ENCODE peak calls at places on chromosomes 6 and 20, in seven cellular contexts. W, T, M, H, P, I and R are unnamed samples.

GRCh38 chr6:53528107-53528506 is 16.8 kb downstream of the GCLC start:
- DNase-seq in W (no peak), T (no peak), M (no peak), H (no peak), P (no peak), I (no peak), R (no peak)

GRCh38 chr6:89566930-89567634 is 71.5 kb downstream of the LYRM2 start:
- DNase-seq in W (peak), T (no peak), M (peak), H (no peak), P (no peak), I (no peak), R (no peak)

GRCh38 chr20:48736231-48736630 is 91.6 kb downstream of the PREX1 start:
- DNase-seq in W (no peak), T (no peak), M (no peak), H (no peak), P (no peak), I (no peak), R (no peak)

GRCh38 chr6:231779-232178 is 60.5 kb upstream of the DUSP22 start:
- DNase-seq in W (no peak), T (no peak), M (no peak), H (no peak), P (no peak), I (no peak), R (no peak)

GRCh38 chr6:154613137-154613676 is 102.7 kb upstream of the CNKSR3 start:
- DNase-seq in W (peak), T (no peak), M (peak), H (peak), P (no peak), I (peak), R (peak)

GRCh38 chr6:29011276-29011734 is 6.2 kb upstream of the ZNF311 start:
- DNase-seq in W (peak), T (peak), M (peak), H (peak), P (peak), I (peak), R (no peak)

GRCh38 chr20:51624157-51624731 is 81.7 kb upstream of the NFATC2 start:
- DNase-seq in W (peak), T (peak), M (peak), H (peak), P (peak), I (peak), R (no peak)

GRCh38 chr20:47740225-47741184 is 44.8 kb downstream of the SULF2 start:
- DNase-seq in W (no peak), T (no peak), M (no peak), H (no peak), P (no peak), I (peak), R (no peak)

GRCh38 chr20:47790032-47790965 is 5.0 kb upstream of the SULF2 start:
- DNase-seq in W (peak), T (no peak), M (peak), H (peak), P (no peak), I (peak), R (no peak)

GRCh38 chr6:83092756-83093399 is 25.4 kb downstream of the DOP1A start:
- DNase-seq in W (no peak), T (no peak), M (peak), H (peak), P (no peak), I (peak), R (no peak)

GRCh38 chr20:52207020-52207810 is 15.6 kb upstream of the ZFP64 start:
- DNase-seq in W (no peak), T (no peak), M (peak), H (no peak), P (no peak), I (no peak), R (no peak)

DNA sequence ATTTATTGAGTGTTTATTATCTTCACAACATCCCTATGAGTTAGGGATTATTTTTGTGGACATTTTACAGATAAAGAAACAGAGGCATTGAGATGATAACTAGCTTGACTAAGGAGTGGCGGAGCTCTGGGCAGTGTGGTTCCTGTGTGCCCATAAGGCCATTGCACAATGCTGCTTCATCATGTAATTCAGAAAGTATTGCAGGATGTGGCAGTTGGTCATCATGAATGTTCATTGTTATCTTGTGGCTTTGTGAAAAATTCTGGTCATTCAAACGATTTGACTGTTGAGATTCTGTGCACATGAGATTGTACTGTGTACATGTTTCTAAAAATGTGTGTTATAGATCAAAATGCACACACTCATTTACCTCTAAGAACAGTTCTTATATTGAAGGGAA is 150.8 kb downstream of the ESR1 start:
- DNase-seq in W (peak), T (no peak), M (peak), H (peak), P (no peak), I (peak), R (no peak)
- TF ChIP-seq CTCF in W (no peak), T (no peak), M (no peak), H (no peak), P (no peak), I (no peak), R (no peak)

GRCh38 chr6:16836186-16836981 is 75.1 kb upstream of the ATXN1 start:
- DNase-seq in W (no peak), T (peak), M (peak), H (peak), P (no peak), I (no peak), R (no peak)
- H3K4me3 ChIP-seq in W (no peak), T (no peak), M (peak), H (no peak), P (no peak), I (no peak), R (no peak)

GRCh38 chr6:30260036-30260504 is 46.9 kb upstream of the TRIM26 start:
- DNase-seq in W (no peak), T (no peak), M (no peak), H (no peak), P (no peak), I (peak), R (no peak)

GRCh38 chr6:30258204-30258603 is 45.0 kb upstream of the TRIM26 start:
- DNase-seq in W (no peak), T (no peak), M (no peak), H (no peak), P (no peak), I (no peak), R (no peak)

GRCh38 chr6:30264731-30265130 is 51.5 kb upstream of the TRIM26 start:
- DNase-seq in W (no peak), T (no peak), M (peak), H (no peak), P (no peak), I (no peak), R (no peak)

GRCh38 chr6:30263734-30264133 is 50.5 kb upstream of the TRIM26 start:
- DNase-seq in W (no peak), T (no peak), M (peak), H (peak), P (no peak), I (peak), R (no peak)

GRCh38 chr6:30259140-30260035 is 46.2 kb upstream of the TRIM26 start:
- DNase-seq in W (peak), T (peak), M (peak), H (peak), P (peak), I (peak), R (peak)
- TF ChIP-seq CTCF in W (peak), T (peak), M (peak), H (peak), P (peak), I (peak), R (peak)

DNA sequence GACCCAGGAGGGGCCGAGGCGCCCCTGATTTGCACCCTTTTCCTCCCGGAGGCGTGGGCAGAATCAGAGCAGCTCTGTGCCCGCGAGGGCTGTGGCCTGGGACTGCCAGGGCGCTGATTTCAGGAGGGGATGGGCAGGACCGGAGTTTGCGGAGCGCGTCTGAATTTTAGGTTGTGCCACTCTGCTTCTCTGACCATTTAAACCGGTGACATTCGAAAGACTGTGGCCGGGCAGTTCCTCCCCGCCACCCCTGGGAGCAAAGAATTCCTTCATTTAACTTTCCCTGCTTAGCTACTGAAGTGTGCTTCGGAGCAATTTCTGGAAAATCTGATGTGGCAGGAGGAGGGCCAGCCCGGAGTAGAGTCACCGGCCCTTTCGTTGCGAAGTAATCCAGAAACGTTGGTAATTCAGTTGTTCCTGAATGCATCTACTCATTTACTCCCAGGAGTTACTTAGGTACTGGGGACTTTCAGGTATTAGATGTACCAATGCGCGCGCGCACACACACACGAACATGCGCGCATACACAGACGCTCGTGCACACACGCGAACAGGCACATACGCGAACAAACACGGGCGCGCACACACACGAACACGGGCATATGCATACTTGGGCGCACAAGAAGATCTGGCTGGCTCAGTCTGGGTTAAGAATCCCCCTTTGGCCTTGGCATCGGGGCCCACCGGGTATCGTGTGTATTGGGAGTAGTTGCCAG is 576 bp downstream of the CCDC170 start:
- DNase-seq in W (peak), T (peak), M (peak), H (peak), P (peak), I (peak), R (no peak)
- H3K4me3 ChIP-seq in W (peak), T (peak), M (peak), H (peak), P (peak), I (peak), R (peak)

GRCh38 chr20:10408427-10408826 is 25.6 kb downstream of the MKKS start:
- DNase-seq in W (no peak), T (no peak), M (no peak), H (no peak), P (no peak), I (no peak), R (no peak)

GRCh38 chr20:10414982-10415650 is 18.9 kb downstream of the MKKS start:
- DNase-seq in W (no peak), T (no peak), M (peak), H (no peak), P (no peak), I (peak), R (no peak)

GRCh38 chr20:10411673-10412072 is 22.3 kb downstream of the MKKS start:
- DNase-seq in W (no peak), T (no peak), M (no peak), H (no peak), P (no peak), I (no peak), R (no peak)

GRCh38 chr20:10412591-10413408 is 21.2 kb downstream of the MKKS start:
- DNase-seq in W (no peak), T (no peak), M (peak), H (peak), P (no peak), I (peak), R (no peak)
- TF ChIP-seq CTCF in W (peak), T (no peak), M (peak), H (peak), P (no peak), I (peak), R (peak)

DNA sequence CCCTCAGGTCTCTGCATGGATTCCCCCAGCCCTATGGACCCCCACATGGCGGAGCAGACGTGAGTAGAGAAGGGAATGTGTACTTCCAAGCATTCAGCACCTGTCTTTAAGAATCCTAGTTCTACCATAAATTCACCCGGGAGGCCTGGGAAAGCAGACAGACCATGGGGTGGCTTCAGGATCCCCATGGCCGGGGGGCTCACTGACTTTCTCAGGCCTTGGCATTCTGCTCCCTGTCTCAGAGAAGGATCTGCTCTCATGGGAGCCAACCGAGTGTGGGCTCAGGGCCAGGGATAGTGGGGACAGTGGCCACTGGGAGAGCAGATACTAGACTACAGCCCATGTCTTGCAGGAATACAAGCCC is 2.3 kb downstream of the CDC25B start:
- DNase-seq in W (no peak), T (no peak), M (no peak), H (no peak), P (no peak), I (no peak), R (no peak)
- H3K4me3 ChIP-seq in W (peak), T (no peak), M (peak), H (peak), P (no peak), I (no peak), R (no peak)

DNA sequence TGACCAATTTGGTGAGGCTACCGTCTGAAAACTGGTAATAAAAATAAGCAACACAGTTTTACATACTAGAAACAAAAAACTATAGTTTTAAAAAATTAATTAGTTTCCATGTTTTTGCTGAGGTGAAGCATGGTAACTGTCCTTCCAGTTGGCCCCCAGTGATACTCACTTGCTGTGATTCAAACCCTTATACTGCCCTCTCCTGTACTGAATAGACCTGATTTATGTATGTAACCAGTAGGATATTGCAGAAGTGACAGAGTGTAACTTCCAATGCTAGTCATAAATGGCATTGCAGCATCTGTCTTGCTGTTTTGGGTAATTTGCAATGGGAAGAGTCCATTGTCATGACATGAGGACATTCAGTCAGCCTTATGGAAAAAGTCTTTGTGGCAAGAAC is 8.8 kb upstream of the CHD6 start:
- DNase-seq in W (no peak), T (no peak), M (no peak), H (no peak), P (no peak), I (no peak), R (no peak)
- TF ChIP-seq CTCF in W (no peak), T (no peak), M (no peak), H (no peak), P (no peak), I (no peak), R (no peak)

GRCh38 chr20:32447136-32448027 is 89.3 kb downstream of the ASXL1 start:
- DNase-seq in W (no peak), T (no peak), M (no peak), H (no peak), P (no peak), I (no peak), R (no peak)

GRCh38 chr20:32446301-32447100 is 88.4 kb downstream of the ASXL1 start:
- DNase-seq in W (no peak), T (no peak), M (no peak), H (no peak), P (no peak), I (no peak), R (no peak)

GRCh38 chr20:32443386-32443974 is 85.3 kb downstream of the ASXL1 start:
- DNase-seq in W (no peak), T (no peak), M (no peak), H (no peak), P (no peak), I (no peak), R (no peak)

GRCh38 chr20:32444474-32445220 is 86.5 kb downstream of the ASXL1 start:
- DNase-seq in W (no peak), T (no peak), M (no peak), H (no peak), P (no peak), I (no peak), R (no peak)

DNA sequence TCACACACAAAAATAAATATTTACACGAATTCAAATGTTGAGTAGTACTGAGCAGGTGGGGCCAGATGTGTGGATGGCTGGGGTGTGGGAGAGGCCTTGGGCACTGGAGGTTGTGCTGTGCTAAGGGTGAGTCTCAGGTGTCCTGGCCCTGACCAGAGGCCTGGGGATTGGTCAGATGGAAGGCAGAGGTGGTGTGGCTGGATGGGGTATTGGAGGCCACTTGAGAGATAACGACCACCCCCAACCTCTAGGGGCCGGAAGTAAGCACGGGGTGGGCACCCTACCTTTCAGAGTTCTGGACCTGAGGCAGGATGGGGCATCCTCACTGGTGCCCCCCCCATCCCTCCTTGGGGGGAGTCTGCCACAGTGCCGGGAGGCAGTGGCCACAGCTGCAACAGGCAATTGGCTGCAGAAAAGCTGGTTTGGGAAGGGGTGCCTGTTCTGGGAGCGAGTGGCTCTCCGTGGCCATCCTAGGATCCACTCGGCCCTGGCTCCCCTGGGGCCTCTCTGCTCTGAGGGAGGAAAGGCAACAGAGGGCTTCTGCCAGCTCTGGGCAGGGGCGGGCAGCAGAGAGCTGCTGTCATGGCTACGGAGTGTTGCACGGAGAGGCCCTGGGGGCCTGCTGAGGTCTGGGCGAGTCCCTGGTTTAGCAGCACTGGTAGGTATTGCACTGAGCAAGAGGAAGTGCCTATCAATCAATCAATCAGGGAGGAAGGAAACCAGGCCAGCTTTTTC is 87.6 kb downstream of the ASXL1 start:
- DNase-seq in W (no peak), T (no peak), M (no peak), H (no peak), P (no peak), I (no peak), R (no peak)
- H3K4me3 ChIP-seq in W (no peak), T (no peak), M (no peak), H (no peak), P (no peak), I (no peak), R (no peak)

DNA sequence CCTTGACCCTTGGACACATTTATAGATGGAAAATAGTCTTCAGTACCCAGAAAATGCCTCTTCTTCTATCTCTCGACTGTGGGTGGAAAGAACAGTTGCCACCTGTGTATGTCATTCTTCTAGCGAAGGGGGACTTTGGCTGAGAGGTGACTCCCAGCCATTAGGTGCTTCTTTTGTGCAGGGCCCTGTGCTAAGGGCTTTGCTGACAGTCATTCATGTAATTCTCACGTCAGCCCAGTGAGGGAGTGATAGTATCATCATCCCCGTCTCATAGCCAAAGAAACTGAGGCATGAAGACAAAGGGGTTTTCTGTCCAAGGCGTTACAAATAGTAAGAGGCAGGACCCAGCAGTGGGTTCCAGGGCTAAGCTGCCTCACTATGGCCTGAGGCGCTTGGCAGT is 160.8 kb downstream of the SCML4 start:
- DNase-seq in W (no peak), T (no peak), M (no peak), H (no peak), P (no peak), I (no peak), R (no peak)
- TF ChIP-seq CTCF in W (no peak), T (no peak), M (no peak), H (no peak), P (no peak), I (no peak), R (no peak)